ENCODE peak calls at places on chromosomes 5 and 9, in four cellular contexts. One of them, this sample, is unnamed.
A peak's percentile ranks its signal among the peaks of the same experiment; 100 is the strongest.

GRCh38 chr5:76861616-76862015 is 11.8 kb downstream of the S100Z start:
- DNase-seq in A549: no peak
- DNase-seq in HAP-1: no peak
- DNase-seq in Right ventricle myocardium inferior: no peak
- DNase-seq in this sample: no peak

GRCh38 chr5:84113246-84114118 is 271.2 kb downstream of the EDIL3 start:
- DNase-seq in A549: no peak
- DNase-seq in HAP-1: no peak
- DNase-seq in Right ventricle myocardium inferior: no peak
- DNase-seq in this sample: no peak

GRCh38 chr9:114409103-114409780 is 21.5 kb upstream of the AKNA start:
- DNase-seq in A549: peak; percentile 29
- DNase-seq in HAP-1: no peak
- DNase-seq in Right ventricle myocardium inferior: peak; percentile 53
- DNase-seq in this sample: no peak

GRCh38 chr5:54990751-54991349 is 5.5 kb upstream of the ESM1 start:
- DNase-seq in A549: no peak
- DNase-seq in HAP-1: no peak
- DNase-seq in Right ventricle myocardium inferior: no peak
- DNase-seq in this sample: peak; percentile 48

GRCh38 chr5:112625586-112625985 is 112.1 kb upstream of the APC start:
- DNase-seq in A549: no peak
- DNase-seq in HAP-1: no peak
- DNase-seq in Right ventricle myocardium inferior: no peak
- DNase-seq in this sample: no peak

GRCh38 chr5:65924366-65925093 is 1.8 kb upstream of the ERBIN start:
- DNase-seq in A549: no peak
- DNase-seq in HAP-1: no peak
- DNase-seq in Right ventricle myocardium inferior: no peak
- DNase-seq in this sample: no peak

GRCh38 chr9:93181672-93182435 is 2.1 kb upstream of the WNK2 start:
- DNase-seq in A549: no peak
- DNase-seq in HAP-1: no peak
- DNase-seq in Right ventricle myocardium inferior: no peak
- DNase-seq in this sample: no peak

GRCh38 chr9:137370865-137371520 is 52.0 kb downstream of the EXD3 start:
- DNase-seq in A549: no peak
- DNase-seq in HAP-1: no peak
- DNase-seq in Right ventricle myocardium inferior: no peak
- DNase-seq in this sample: no peak

GRCh38 chr5:60687927-60688720 is 11.8 kb downstream of the DEPDC1B start:
- DNase-seq in A549: peak; percentile 75
- DNase-seq in HAP-1: no peak
- DNase-seq in Right ventricle myocardium inferior: no peak
- DNase-seq in this sample: peak; percentile 23

GRCh38 chr5:59791131-59791485 is 102.4 kb downstream of the PDE4D start:
- DNase-seq in A549: no peak
- DNase-seq in HAP-1: no peak
- DNase-seq in Right ventricle myocardium inferior: no peak
- DNase-seq in this sample: no peak

GRCh38 chr5:9546973-9547947 is 1.4 kb upstream of the SEMA5A start:
- DNase-seq in A549: no peak
- DNase-seq in HAP-1: no peak
- DNase-seq in Right ventricle myocardium inferior: no peak
- DNase-seq in this sample: no peak

GRCh38 chr5:132692632-132692967 is 18.8 kb downstream of the IL4 start:
- DNase-seq in A549: no peak
- DNase-seq in HAP-1: no peak
- DNase-seq in Right ventricle myocardium inferior: no peak
- DNase-seq in this sample: no peak

GRCh38 chr9:76658510-76659231 is 105.6 kb upstream of the PCA3 start:
- DNase-seq in A549: peak; percentile 37
- DNase-seq in HAP-1: peak; percentile 42
- DNase-seq in Right ventricle myocardium inferior: no peak
- DNase-seq in this sample: peak; percentile 71

GRCh38 chr9:2241875-2242741 is 227.0 kb downstream of the SMARCA2 start:
- DNase-seq in A549: peak; percentile 90
- DNase-seq in HAP-1: peak; percentile 84
- DNase-seq in Right ventricle myocardium inferior: peak; percentile 89
- DNase-seq in this sample: peak; percentile 88

This sample was measured in dermis microvascular lymphatic vessel endothelial cell.